ENCODE peak calls at places on chromosomes 5 and 9, in six cellular contexts. G is ovary; C is aorta; X is BJ; L is lower leg skin; A is CD4-positive, alpha-beta memory T cell. D is an unnamed sample.

GRCh38 chr9:111715471-111715870 is 54.1 kb downstream of the GNG10 start:
- DNase-seq in G (no peak), C (no peak), X (no peak), L (no peak), A (no peak), D (no peak)

GRCh38 chr9:17970285-17970684 is 391.4 kb downstream of the SH3GL2 start:
- DNase-seq in G (no peak), C (no peak), X (no peak), L (no peak), A (no peak), D (no peak)

GRCh38 chr5:179344301-179345178 is 721 bp downstream of the ADAMTS2 start:
- DNase-seq in G (peak; percentile 49), C (peak; percentile 82), X (no peak), L (no peak), A (no peak), D (no peak)

GRCh38 chr5:56825222-56825824 is 10.0 kb downstream of the MAP3K1 start:
- DNase-seq in G (no peak), C (no peak), X (no peak), L (no peak), A (no peak), D (no peak)

GRCh38 chr5:96347502-96348292 is 85.4 kb downstream of the PCSK1 start:
- DNase-seq in G (no peak), C (no peak), X (no peak), L (no peak), A (no peak), D (no peak)

GRCh38 chr9:129235931-129236331 is 57.9 kb upstream of the IER5L start:
- DNase-seq in G (peak; percentile 23), C (peak; percentile 40), X (no peak), L (no peak), A (peak; percentile 77), D (no peak)

GRCh38 chr5:2864515-2864914 is 113.0 kb upstream of the IRX2 start:
- DNase-seq in G (no peak), C (no peak), X (no peak), L (no peak), A (no peak), D (no peak)

GRCh38 chr5:132180134-132180745 is 47.4 kb downstream of the P4HA2 start:
- DNase-seq in G (no peak), C (no peak), X (peak; percentile 19), L (no peak), A (peak; percentile 10), D (peak; percentile 19)

GRCh38 chr9:27086818-27087680 is 22.0 kb upstream of the TEK start:
- DNase-seq in G (no peak), C (no peak), X (peak; percentile 37), L (no peak), A (no peak), D (peak; percentile 44)

GRCh38 chr9:70121818-70122436 is 78.3 kb downstream of the MAMDC2 start:
- DNase-seq in G (no peak), C (no peak), X (no peak), L (no peak), A (no peak), D (no peak)

GRCh38 chr9:22265038-22265437 is 181.6 kb upstream of the DMRTA1 start:
- DNase-seq in G (no peak), C (no peak), X (no peak), L (no peak), A (no peak), D (no peak)

DNA sequence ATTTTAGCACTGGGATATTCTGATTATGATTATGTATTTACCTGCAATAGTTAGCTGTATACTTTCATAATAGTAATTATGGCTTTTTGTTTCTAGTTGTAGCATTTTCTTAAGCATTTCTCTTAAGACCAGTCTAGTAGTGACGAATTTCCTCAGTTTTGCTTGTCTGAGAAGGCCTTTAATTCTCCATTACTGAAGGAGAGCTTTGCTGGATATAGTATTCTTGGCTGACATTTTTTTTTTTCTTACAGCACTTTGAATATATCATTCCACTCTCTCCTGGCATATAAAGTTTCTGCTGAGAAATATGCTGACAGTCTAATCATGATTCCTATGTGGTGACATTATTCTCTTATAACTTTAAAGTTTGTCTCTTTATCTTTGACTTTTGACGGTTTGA is 181.1 kb upstream of the DMRTA1 start:
- DNase-seq in G (no peak), C (no peak), X (no peak), L (no peak), A (no peak), D (no peak)
- H3K4me3 ChIP-seq in G (no peak overlapping the region), C (no peak overlapping the region), X (no peak overlapping the region), L (no peak overlapping the region), A (no peak overlapping the region), D (no peak overlapping the region)

DNA sequence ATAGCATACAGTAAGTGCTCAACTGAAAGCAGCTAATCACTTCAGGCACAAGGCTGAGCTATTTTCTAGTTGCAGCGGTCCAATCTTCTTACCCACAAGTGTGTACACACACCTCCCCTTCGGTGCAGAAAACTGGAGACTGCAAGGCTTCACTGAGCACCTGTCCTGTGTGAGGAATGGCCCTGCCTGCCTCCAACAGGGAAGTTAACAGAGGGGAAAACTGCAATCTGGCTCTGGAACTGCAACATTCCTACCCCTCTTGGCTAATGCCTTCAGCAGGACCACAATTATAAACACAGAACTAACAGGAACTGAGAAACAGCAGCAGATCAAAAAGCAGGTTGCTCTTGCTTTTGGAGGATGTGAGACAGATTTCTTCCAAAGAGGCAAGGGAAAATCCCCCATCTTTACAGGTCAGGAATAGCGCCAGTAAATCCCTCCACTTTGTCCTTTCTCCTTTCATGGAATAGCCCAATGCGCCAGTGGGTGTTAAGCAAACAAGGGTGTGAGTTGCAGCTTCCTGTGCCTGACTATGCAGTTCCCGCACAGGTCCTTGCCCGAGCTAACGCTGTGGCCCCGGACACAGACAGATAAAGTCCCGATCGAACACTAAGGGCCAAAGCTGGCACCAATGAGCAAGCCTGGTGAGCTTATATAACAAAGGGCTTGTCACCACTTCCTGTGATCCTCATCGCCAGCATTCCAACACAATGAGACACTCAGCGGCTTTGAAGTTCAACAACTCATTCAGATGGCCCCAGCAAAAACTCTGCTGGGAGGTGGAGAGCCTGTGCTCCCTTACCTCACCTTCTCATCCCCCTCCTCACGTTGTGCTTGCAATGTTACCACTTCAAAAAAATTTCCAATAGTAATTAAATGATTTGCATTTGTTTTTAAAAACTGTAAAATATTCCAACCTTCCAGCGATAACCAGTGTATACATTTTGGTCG is 21.5 kb downstream of the SHB start:
- DNase-seq in G (no peak), C (peak; percentile 79), X (no peak), L (no peak), A (no peak), D (peak; percentile 67)
- H3K4me3 ChIP-seq in G (no peak overlapping the region), C (no peak overlapping the region), X (peak overlapping the region; percentile 2), L (no peak overlapping the region), A (no peak overlapping the region), D (peak overlapping the region; percentile 33)

DNA sequence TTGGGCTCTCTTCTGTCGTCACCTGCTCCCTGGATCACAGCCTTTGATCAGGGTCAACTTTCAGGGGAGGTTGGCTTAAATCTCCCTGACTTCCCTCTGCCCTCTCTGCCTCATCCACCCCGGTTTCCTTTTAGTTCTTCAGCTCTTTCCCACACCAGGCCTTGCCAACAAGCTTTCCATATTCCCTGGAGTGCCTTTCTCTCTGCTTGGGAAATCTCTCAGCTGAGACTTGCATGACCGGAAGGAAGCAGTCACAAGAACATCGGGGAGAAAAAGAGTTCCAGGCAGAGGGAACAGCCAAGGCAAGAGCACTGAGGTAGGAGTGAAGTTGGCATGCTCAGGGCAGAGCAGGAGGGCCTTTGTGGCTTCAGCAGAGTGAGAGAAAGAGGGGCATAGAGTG is 88.4 kb upstream of the HSPA9 start:
- DNase-seq in G (no peak), C (no peak), X (no peak), L (no peak), A (no peak), D (no peak)
- H3K4me3 ChIP-seq in G (no peak overlapping the region), C (no peak overlapping the region), X (no peak overlapping the region), L (no peak overlapping the region), A (no peak overlapping the region), D (no peak overlapping the region)

DNA sequence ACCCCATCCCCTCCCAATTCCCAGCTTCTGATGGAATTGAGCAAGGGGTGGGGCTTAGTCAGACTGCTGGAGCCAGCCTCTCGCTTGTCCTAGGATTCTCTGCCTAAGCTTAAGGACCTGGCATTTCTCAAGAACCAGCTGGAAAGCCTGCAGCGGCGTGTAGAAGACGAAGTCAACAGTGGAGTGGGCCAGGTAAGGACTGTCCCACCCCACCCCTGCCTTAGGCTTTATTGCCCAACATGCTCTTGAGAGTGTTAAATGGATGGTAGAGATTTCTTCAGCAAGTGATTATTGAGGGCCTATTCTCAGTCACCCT is 1.1 kb downstream of the SLC35A4 start:
- DNase-seq in G (no peak), C (no peak), X (no peak), L (no peak), A (no peak), D (no peak)
- H3K4me3 ChIP-seq in G (peak overlapping the region; percentile 79), C (no peak overlapping the region), X (peak overlapping the region; percentile 59), L (no peak overlapping the region), A (no peak overlapping the region), D (peak overlapping the region; percentile 96)